ENCODE peak calls at places on chromosomes 4 and X, in nine cellular contexts. One of them, this sample, is unnamed.

GRCh38 chr4:183261953-183262775 is 57.9 kb downstream of the CLDN22 start:
- DNase-seq in astrocyte: peak
- DNase-seq in hepatocyte: peak
- DNase-seq in HCT116: peak
- DNase-seq in DND-41: peak
- DNase-seq in GM12878: peak
- DNase-seq in PC-3: peak
- DNase-seq in K562: peak
- DNase-seq in PC-9: peak
- DNase-seq in this sample: peak

GRCh38 chr4:120864969-120865368 is 57.6 kb downstream of the PRDM5 start:
- DNase-seq in PC-9: no peak
- DNase-seq in HCT116: no peak
- DNase-seq in GM12878: no peak
- DNase-seq in PC-3: no peak
- DNase-seq in hepatocyte: no peak
- DNase-seq in DND-41: no peak
- DNase-seq in K562: no peak
- DNase-seq in astrocyte: no peak
- DNase-seq in this sample: no peak

GRCh38 chrX:69603566-69604194 is 12.2 kb upstream of the EDA start:
- DNase-seq in PC-3: no peak
- DNase-seq in K562: no peak
- DNase-seq in hepatocyte: peak
- DNase-seq in HCT116: no peak
- DNase-seq in GM12878: no peak
- DNase-seq in astrocyte: no peak
- DNase-seq in PC-9: no peak
- DNase-seq in DND-41: no peak
- DNase-seq in this sample: no peak

GRCh38 chrX:24285082-24285481 is 28.8 kb downstream of the SUPT20HL2 start:
- DNase-seq in GM12878: no peak
- DNase-seq in astrocyte: no peak
- DNase-seq in PC-3: no peak
- DNase-seq in hepatocyte: no peak
- DNase-seq in DND-41: no peak
- DNase-seq in HCT116: no peak
- DNase-seq in PC-9: no peak
- DNase-seq in K562: no peak
- DNase-seq in this sample: no peak

GRCh38 chr4:149749769-149750168 is 65.9 kb downstream of the IQCM start:
- DNase-seq in HCT116: no peak
- DNase-seq in K562: no peak
- DNase-seq in astrocyte: no peak
- DNase-seq in PC-3: no peak
- DNase-seq in GM12878: no peak
- DNase-seq in DND-41: no peak
- DNase-seq in hepatocyte: no peak
- DNase-seq in PC-9: no peak
- DNase-seq in this sample: no peak

GRCh38 chrX:153672531-153673397 is 849 bp downstream of the PNCK start:
- DNase-seq in astrocyte: no peak
- DNase-seq in PC-9: no peak
- DNase-seq in hepatocyte: no peak
- DNase-seq in K562: peak
- DNase-seq in DND-41: no peak
- DNase-seq in GM12878: no peak
- DNase-seq in PC-3: no peak
- DNase-seq in HCT116: no peak
- DNase-seq in this sample: no peak

GRCh38 chr4:184099541-184099966 is 118.1 kb downstream of the ENPP6 start:
- DNase-seq in HCT116: no peak
- DNase-seq in astrocyte: no peak
- DNase-seq in K562: no peak
- DNase-seq in PC-3: no peak
- DNase-seq in GM12878: no peak
- DNase-seq in PC-9: no peak
- DNase-seq in DND-41: no peak
- DNase-seq in hepatocyte: peak
- DNase-seq in this sample: peak

GRCh38 chr4:150402968-150403367 is 179.0 kb upstream of the MAB21L2 start:
- DNase-seq in HCT116: no peak
- DNase-seq in DND-41: peak
- DNase-seq in astrocyte: no peak
- DNase-seq in hepatocyte: peak
- DNase-seq in PC-9: no peak
- DNase-seq in K562: peak
- DNase-seq in GM12878: no peak
- DNase-seq in PC-3: no peak
- DNase-seq in this sample: peak

GRCh38 chrX:69070949-69071650 is 94.2 kb downstream of the PJA1 start:
- DNase-seq in HCT116: no peak
- DNase-seq in PC-3: no peak
- DNase-seq in hepatocyte: no peak
- DNase-seq in K562: no peak
- DNase-seq in GM12878: no peak
- DNase-seq in astrocyte: no peak
- DNase-seq in DND-41: no peak
- DNase-seq in PC-9: no peak
- DNase-seq in this sample: no peak

GRCh38 chrX:83845397-83845796 is 15.5 kb upstream of the CYLC1 start:
- DNase-seq in astrocyte: peak
- DNase-seq in hepatocyte: peak
- DNase-seq in K562: peak
- DNase-seq in PC-9: no peak
- DNase-seq in GM12878: no peak
- DNase-seq in DND-41: no peak
- DNase-seq in PC-3: peak
- DNase-seq in HCT116: peak
- DNase-seq in this sample: peak

GRCh38 chrX:34578237-34578636 is 78.8 kb downstream of the TMEM47 start:
- DNase-seq in hepatocyte: peak
- DNase-seq in DND-41: no peak
- DNase-seq in astrocyte: peak
- DNase-seq in K562: no peak
- DNase-seq in GM12878: no peak
- DNase-seq in HCT116: no peak
- DNase-seq in PC-3: peak
- DNase-seq in PC-9: no peak
- DNase-seq in this sample: peak

DNA sequence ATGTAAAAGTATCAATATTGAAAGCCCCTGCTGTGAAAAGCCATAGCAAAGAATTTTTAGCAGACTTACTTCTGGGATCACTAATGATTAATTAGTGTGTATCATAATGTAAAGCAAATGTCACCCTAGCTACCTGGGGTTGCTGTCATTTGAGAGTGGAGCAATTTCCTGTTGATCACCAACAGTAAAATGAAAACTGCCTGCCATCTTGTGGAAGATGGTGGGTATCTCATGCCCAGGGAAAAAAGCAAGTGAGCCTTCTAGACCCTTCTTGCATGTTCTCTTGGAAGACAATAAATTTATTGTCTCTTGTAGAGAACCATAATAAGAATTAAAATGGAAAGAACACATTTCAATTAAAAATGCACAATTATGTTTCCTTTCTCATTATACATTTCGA is 360.2 kb downstream of the ZIC3 start:
- DNase-seq in astrocyte: no peak
- DNase-seq in GM12878: no peak
- DNase-seq in PC-9: no peak
- DNase-seq in DND-41: peak
- DNase-seq in K562: no peak
- DNase-seq in PC-3: peak
- DNase-seq in HCT116: no peak
- DNase-seq in hepatocyte: peak
- DNase-seq in this sample: no peak
- TF ChIP-seq CTCF in astrocyte: peak
- TF ChIP-seq CTCF in GM12878: peak
- TF ChIP-seq CTCF in PC-9: peak
- TF ChIP-seq CTCF in DND-41: peak
- TF ChIP-seq CTCF in K562: peak
- TF ChIP-seq CTCF in PC-3: peak
- TF ChIP-seq CTCF in HCT116: no peak
- TF ChIP-seq CTCF in hepatocyte: peak
- TF ChIP-seq CTCF in this sample: no peak

GRCh38 chrX:125205918-125206665 is 113.6 kb upstream of the TEX13C start:
- DNase-seq in GM12878: no peak
- DNase-seq in hepatocyte: peak
- DNase-seq in K562: no peak
- DNase-seq in PC-3: peak
- DNase-seq in PC-9: no peak
- DNase-seq in astrocyte: no peak
- DNase-seq in HCT116: no peak
- DNase-seq in DND-41: no peak
- DNase-seq in this sample: no peak

GRCh38 chrX:125205084-125205917 is 114.4 kb upstream of the TEX13C start:
- DNase-seq in GM12878: no peak
- DNase-seq in PC-9: no peak
- DNase-seq in DND-41: no peak
- DNase-seq in HCT116: no peak
- DNase-seq in astrocyte: no peak
- DNase-seq in K562: peak
- DNase-seq in hepatocyte: peak
- DNase-seq in PC-3: peak
- DNase-seq in this sample: peak

GRCh38 chrX:125202486-125203378 is 116.9 kb upstream of the TEX13C start:
- DNase-seq in PC-9: peak
- DNase-seq in K562: no peak
- DNase-seq in GM12878: no peak
- DNase-seq in hepatocyte: peak
- DNase-seq in astrocyte: no peak
- DNase-seq in DND-41: no peak
- DNase-seq in PC-3: no peak
- DNase-seq in HCT116: no peak
- DNase-seq in this sample: no peak

GRCh38 chrX:125203737-125204578 is 115.7 kb upstream of the TEX13C start:
- DNase-seq in PC-3: peak
- DNase-seq in HCT116: no peak
- DNase-seq in astrocyte: no peak
- DNase-seq in DND-41: no peak
- DNase-seq in hepatocyte: peak
- DNase-seq in PC-9: no peak
- DNase-seq in GM12878: no peak
- DNase-seq in K562: peak
- DNase-seq in this sample: no peak

GRCh38 chrX:125203379-125203736 is 116.3 kb upstream of the TEX13C start:
- DNase-seq in PC-3: no peak
- DNase-seq in HCT116: no peak
- DNase-seq in hepatocyte: no peak
- DNase-seq in GM12878: no peak
- DNase-seq in astrocyte: no peak
- DNase-seq in K562: no peak
- DNase-seq in DND-41: no peak
- DNase-seq in PC-9: peak
- DNase-seq in this sample: no peak
- TF ChIP-seq EZH2 in PC-3: no peak
- TF ChIP-seq EZH2 in HCT116: no peak
- TF ChIP-seq EZH2 in hepatocyte: no peak
- TF ChIP-seq EZH2 in GM12878: no peak
- TF ChIP-seq EZH2 in astrocyte: no peak
- TF ChIP-seq EZH2 in K562: no peak
- TF ChIP-seq EZH2 in DND-41: no peak
- TF ChIP-seq EZH2 in PC-9: no peak
- TF ChIP-seq EZH2 in this sample: no peak

DNA sequence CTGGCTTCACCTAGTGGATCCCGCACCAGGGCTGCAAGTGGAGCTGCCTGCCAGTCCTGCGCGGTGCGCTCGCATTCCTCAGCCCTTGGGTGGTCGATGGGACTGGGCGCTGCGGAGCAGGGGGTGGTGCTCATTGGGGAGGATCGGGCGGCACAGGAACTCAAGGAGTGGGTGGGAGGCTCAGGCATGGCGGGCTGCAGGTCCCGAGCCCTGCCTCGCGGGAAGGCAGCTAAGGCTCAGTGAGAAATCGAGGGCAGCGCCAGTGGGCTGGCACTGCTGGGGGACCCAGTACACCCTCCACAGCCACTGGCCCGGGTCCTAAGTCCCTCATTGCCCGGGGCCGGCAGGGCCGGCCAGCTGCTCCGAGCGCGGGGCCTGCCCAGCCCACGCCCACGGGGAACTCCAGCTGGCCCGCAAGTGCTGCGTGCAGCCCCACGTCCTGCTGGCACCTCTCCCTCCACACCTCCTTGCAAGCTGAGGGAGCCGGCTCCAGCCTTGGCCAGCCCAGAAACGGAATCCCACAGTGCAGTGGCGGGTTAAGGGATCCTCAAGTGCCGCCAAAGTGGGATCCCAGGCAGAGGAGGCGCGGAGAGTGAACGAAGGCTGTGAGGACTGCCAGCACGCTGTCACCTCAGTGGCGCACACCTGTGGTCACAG is 27.6 kb upstream of the PGRMC1 start:
- DNase-seq in PC-3: no peak
- DNase-seq in K562: no peak
- DNase-seq in PC-9: no peak
- DNase-seq in HCT116: no peak
- DNase-seq in hepatocyte: no peak
- DNase-seq in astrocyte: no peak
- DNase-seq in DND-41: no peak
- DNase-seq in GM12878: no peak
- DNase-seq in this sample: no peak
- TF ChIP-seq CTCF in PC-3: no peak
- TF ChIP-seq CTCF in K562: no peak
- TF ChIP-seq CTCF in PC-9: no peak
- TF ChIP-seq CTCF in HCT116: no peak
- TF ChIP-seq CTCF in hepatocyte: no peak
- TF ChIP-seq CTCF in astrocyte: no peak
- TF ChIP-seq CTCF in DND-41: no peak
- TF ChIP-seq CTCF in GM12878: no peak
- TF ChIP-seq CTCF in this sample: no peak

GRCh38 chr4:80184053-80184790 is 13.1 kb upstream of the PRDM8 start:
- DNase-seq in GM12878: no peak
- DNase-seq in astrocyte: peak
- DNase-seq in PC-9: no peak
- DNase-seq in K562: no peak
- DNase-seq in hepatocyte: peak
- DNase-seq in PC-3: peak
- DNase-seq in HCT116: peak
- DNase-seq in DND-41: peak
- DNase-seq in this sample: peak

GRCh38 chr4:80186666-80187065 is 10.6 kb upstream of the PRDM8 start:
- DNase-seq in GM12878: no peak
- DNase-seq in HCT116: no peak
- DNase-seq in PC-3: no peak
- DNase-seq in K562: no peak
- DNase-seq in PC-9: no peak
- DNase-seq in astrocyte: no peak
- DNase-seq in DND-41: no peak
- DNase-seq in hepatocyte: no peak
- DNase-seq in this sample: no peak

GRCh38 chr4:80183196-80184052 is 13.9 kb upstream of the PRDM8 start:
- DNase-seq in hepatocyte: no peak
- DNase-seq in astrocyte: no peak
- DNase-seq in PC-9: no peak
- DNase-seq in GM12878: no peak
- DNase-seq in K562: no peak
- DNase-seq in HCT116: no peak
- DNase-seq in DND-41: no peak
- DNase-seq in PC-3: no peak
- DNase-seq in this sample: no peak

GRCh38 chr4:80185787-80186548 is 11.3 kb upstream of the PRDM8 start:
- DNase-seq in PC-9: no peak
- DNase-seq in K562: no peak
- DNase-seq in DND-41: no peak
- DNase-seq in astrocyte: no peak
- DNase-seq in PC-3: no peak
- DNase-seq in GM12878: no peak
- DNase-seq in HCT116: no peak
- DNase-seq in hepatocyte: no peak
- DNase-seq in this sample: peak

GRCh38 chr4:80184791-80185756 is 12.2 kb upstream of the PRDM8 start:
- DNase-seq in hepatocyte: no peak
- DNase-seq in astrocyte: no peak
- DNase-seq in PC-9: no peak
- DNase-seq in GM12878: no peak
- DNase-seq in PC-3: peak
- DNase-seq in DND-41: peak
- DNase-seq in HCT116: no peak
- DNase-seq in K562: no peak
- DNase-seq in this sample: no peak
- TF ChIP-seq EZH2 in hepatocyte: no peak
- TF ChIP-seq EZH2 in astrocyte: no peak
- TF ChIP-seq EZH2 in PC-9: no peak
- TF ChIP-seq EZH2 in GM12878: peak
- TF ChIP-seq EZH2 in PC-3: no peak
- TF ChIP-seq EZH2 in DND-41: no peak
- TF ChIP-seq EZH2 in HCT116: no peak
- TF ChIP-seq EZH2 in K562: no peak
- TF ChIP-seq EZH2 in this sample: no peak